ENCODE peak calls at places on chromosomes 12 and 14, in nine cellular contexts. Y, O, X, K, F, P, C, Z and J are unnamed samples.

GRCh38 chr14:103436533-103436932 is 51.3 kb downstream of the MARK3 start:
- DNase-seq in Y (no peak), O (no peak), X (no peak), K (peak; percentile 44), F (no peak), P (no peak), C (no peak), Z (no peak), J (no peak)

GRCh38 chr14:29810657-29811056 is 117.0 kb downstream of the PRKD1 start:
- DNase-seq in Y (no peak), O (no peak), X (no peak), K (peak; percentile 47), F (no peak), P (no peak), C (no peak), Z (no peak), J (no peak)

GRCh38 chr12:7869137-7869536 is 3.6 kb downstream of the SLC2A14 start:
- DNase-seq in Y (no peak), O (no peak), X (no peak), K (peak; percentile 23), F (no peak), P (no peak), C (no peak), Z (no peak), J (no peak)

GRCh38 chr12:103928736-103929050 is 1.5 kb upstream of the HSP90B1 start:
- DNase-seq in Y (peak; percentile 80), O (peak; percentile 20), X (no peak), K (no peak), F (no peak), P (no peak), C (no peak), Z (no peak), J (no peak)

GRCh38 chr12:94458882-94459772 is 540 bp downstream of the CEP83 start:
- DNase-seq in Y (no peak), O (no peak), X (no peak), K (peak; percentile 50), F (no peak), P (peak; percentile 17), C (no peak), Z (no peak), J (no peak)

GRCh38 chr12:20398720-20399119 is 30.4 kb downstream of the PDE3A start:
- DNase-seq in Y (no peak), O (no peak), X (no peak), K (no peak), F (no peak), P (no peak), C (no peak), Z (no peak), J (no peak)

GRCh38 chr12:1507308-1507707 is 87.1 kb downstream of the FBXL14 start:
- DNase-seq in Y (no peak), O (no peak), X (no peak), K (no peak), F (no peak), P (no peak), C (no peak), Z (peak; percentile 25), J (no peak)

GRCh38 chr14:81170829-81171195 is 49.9 kb downstream of the GTF2A1 start:
- DNase-seq in Y (no peak), O (no peak), X (no peak), K (no peak), F (no peak), P (no peak), C (no peak), Z (no peak), J (no peak)

GRCh38 chr12:51262758-51263177 is 7.4 kb downstream of the SMAGP start:
- DNase-seq in Y (no peak), O (peak; percentile 44), X (no peak), K (peak; percentile 58), F (peak; percentile 47), P (no peak), C (peak; percentile 56), Z (peak; percentile 86), J (no peak)

GRCh38 chr14:35776823-35777222 is 32.3 kb downstream of the RALGAPA1 start:
- DNase-seq in Y (no peak), O (no peak), X (no peak), K (no peak), F (no peak), P (no peak), C (no peak), Z (no peak), J (no peak)

GRCh38 chr14:30125322-30125944 is 197.8 kb upstream of the PRKD1 start:
- DNase-seq in Y (no peak), O (no peak), X (no peak), K (no peak), F (no peak), P (no peak), C (no peak), Z (no peak), J (no peak)

GRCh38 chr12:25001311-25001710 is 52.4 kb upstream of the BCAT1 start:
- DNase-seq in Y (no peak), O (no peak), X (no peak), K (no peak), F (no peak), P (no peak), C (no peak), Z (no peak), J (no peak)

GRCh38 chr12:59444932-59445331 is 150.9 kb upstream of the SLC16A7 start:
- DNase-seq in Y (no peak), O (no peak), X (no peak), K (peak; percentile 44), F (no peak), P (no peak), C (no peak), Z (no peak), J (no peak)

GRCh38 chr12:34401659-34402227 is 379.4 kb downstream of the ALG10 start:
- DNase-seq in Y (no peak), O (peak; percentile 2), X (no peak), K (no peak), F (no peak), P (no peak), C (peak; percentile 41), Z (no peak), J (no peak)

DNA sequence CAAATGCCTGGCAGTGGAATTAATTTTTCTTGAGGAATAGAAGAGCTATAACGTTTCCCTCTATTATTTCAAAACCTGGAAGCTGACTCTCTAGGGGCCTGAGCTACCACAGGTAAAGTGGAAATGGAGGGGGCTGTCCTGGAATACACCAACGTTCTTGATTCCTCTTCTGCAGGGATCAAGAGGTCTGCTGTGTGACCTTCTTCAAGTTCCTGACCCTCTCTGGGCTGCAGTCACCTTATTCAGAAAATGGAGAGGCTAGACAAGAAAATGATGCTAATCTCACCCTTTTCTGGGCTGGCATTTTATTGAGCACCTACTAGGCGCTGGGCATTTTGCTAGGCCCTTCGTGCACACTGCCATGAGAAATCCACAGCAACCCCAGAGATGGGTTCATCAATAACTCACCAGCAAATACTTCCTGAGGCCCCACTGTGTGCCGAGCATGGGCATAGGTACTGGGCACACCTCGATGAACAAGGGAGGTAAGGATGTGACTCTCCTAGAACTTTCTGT is 55.2 kb upstream of the DLK1 start:
- DNase-seq in Y (no peak), O (no peak), X (no peak), K (no peak), F (no peak), P (no peak), C (no peak), Z (no peak), J (no peak)
- H3K4me1 ChIP-seq in Y (no peaks in the 10 kb centered on the region), O (no peaks in the 10 kb centered on the region), X (peaks cover 2% of the 10 kb centered on the region), K (peaks cover 22% of the 10 kb centered on the region), F (peaks cover 5% of the 10 kb centered on the region), P (peaks cover 100% of the 10 kb centered on the region), C (peaks cover under 1% of the 10 kb centered on the region), Z (no peaks in the 10 kb centered on the region), J (peaks cover 4% of the 10 kb centered on the region)

GRCh38 chr14:55103005-55103640 is 25.9 kb upstream of the LGALS3 start:
- DNase-seq in Y (peak; percentile 95), O (peak; percentile 94), X (peak; percentile 59), K (peak; percentile 94), F (peak; percentile 96), P (peak; percentile 95), C (peak; percentile 85), Z (peak; percentile 89), J (peak; percentile 67)
- H3K4me1 ChIP-seq in Y (peaks cover 57% of the 10 kb centered on the region), O (peaks cover 31% of the 10 kb centered on the region), X (peaks cover 12% of the 10 kb centered on the region), K (peaks cover 25% of the 10 kb centered on the region), F (peaks cover 38% of the 10 kb centered on the region), P (peaks cover 53% of the 10 kb centered on the region), C (peaks cover 32% of the 10 kb centered on the region), Z (peaks cover 14% of the 10 kb centered on the region), J (peaks cover 60% of the 10 kb centered on the region)

GRCh38 chr12:6202846-6203245 is 2.6 kb downstream of the CD9 start:
- DNase-seq in Y (no peak), O (no peak), X (no peak), K (no peak), F (no peak), P (no peak), C (no peak), Z (no peak), J (no peak)
- H3K4me1 ChIP-seq in Y (no peaks in the 10 kb centered on the region), O (peaks cover 22% of the 10 kb centered on the region), X (peaks cover 27% of the 10 kb centered on the region), K (peaks cover 11% of the 10 kb centered on the region), F (peaks cover 39% of the 10 kb centered on the region), P (peaks cover 47% of the 10 kb centered on the region), C (peaks cover 33% of the 10 kb centered on the region), Z (peaks cover 52% of the 10 kb centered on the region), J (peaks cover 23% of the 10 kb centered on the region)

GRCh38 chr12:46445093-46445492 is 72.5 kb upstream of the SLC38A2 start:
- DNase-seq in Y (no peak), O (no peak), X (no peak), K (no peak), F (no peak), P (no peak), C (no peak), Z (no peak), J (no peak)
- H3K4me1 ChIP-seq in Y (no peaks in the 10 kb centered on the region), O (peaks cover 14% of the 10 kb centered on the region), X (peaks cover 2% of the 10 kb centered on the region), K (peaks cover 20% of the 10 kb centered on the region), F (peaks cover 11% of the 10 kb centered on the region), P (peaks cover 47% of the 10 kb centered on the region), C (peaks cover 58% of the 10 kb centered on the region), Z (no peaks in the 10 kb centered on the region), J (peaks cover 42% of the 10 kb centered on the region)

GRCh38 chr12:57896437-57897201 is 44.7 kb upstream of the ATP23 start:
- DNase-seq in Y (no peak), O (peak; percentile 85), X (no peak), K (peak; percentile 88), F (peak; percentile 59), P (no peak), C (peak; percentile 85), Z (peak; percentile 81), J (peak; percentile 81)
- H3K4me1 ChIP-seq in Y (peaks cover 61% of the 10 kb centered on the region), O (peaks cover 32% of the 10 kb centered on the region), X (peaks cover 12% of the 10 kb centered on the region), K (peaks cover 46% of the 10 kb centered on the region), F (peaks cover 5% of the 10 kb centered on the region), P (peaks cover 44% of the 10 kb centered on the region), C (peaks cover 63% of the 10 kb centered on the region), Z (peaks cover 15% of the 10 kb centered on the region), J (peaks cover 69% of the 10 kb centered on the region)

GRCh38 chr14:95137804-95138167 is 19.5 kb downstream of the DICER1 start:
- DNase-seq in Y (no peak), O (no peak), X (no peak), K (peak; percentile 19), F (no peak), P (no peak), C (no peak), Z (no peak), J (no peak)
- H3K4me1 ChIP-seq in Y (peaks cover 15% of the 10 kb centered on the region), O (peaks cover 34% of the 10 kb centered on the region), X (peaks cover 2% of the 10 kb centered on the region), K (no peaks in the 10 kb centered on the region), F (peaks cover 3% of the 10 kb centered on the region), P (peaks cover 19% of the 10 kb centered on the region), C (peaks cover 58% of the 10 kb centered on the region), Z (peaks cover 2% of the 10 kb centered on the region), J (peaks cover 51% of the 10 kb centered on the region)